ENCODE peak calls at places on chromosomes 11 and 22, in five cellular contexts. I, F, P, O and T are unnamed samples.

GRCh38 chr11:45769960-45770359 is 35.0 kb upstream of the SLC35C1 start:
- DNase-seq in O (no peak), P (no peak), I (no peak), F (no peak), T (no peak)

GRCh38 chr11:95095858-95096587 is 6.4 kb downstream of the ENDOD1 start:
- DNase-seq in F (peak; percentile 22), P (no peak), O (no peak), I (no peak), T (peak; percentile 47)

GRCh38 chr22:22085702-22086500 is 103.3 kb upstream of the TOP3B start:
- DNase-seq in F (peak; percentile 12), P (no peak), I (no peak), O (no peak), T (no peak)

GRCh38 chr22:24954856-24955255 is 2.3 kb downstream of the KIAA1671 start:
- DNase-seq in F (no peak), I (no peak), O (no peak), P (no peak), T (no peak)

GRCh38 chr11:91160661-91161060 is 937.8 kb upstream of the CHORDC1 start:
- DNase-seq in I (no peak), P (no peak), F (no peak), O (no peak), T (no peak)

GRCh38 chr11:20022363-20023081 is 137.8 kb downstream of the DBX1 start:
- DNase-seq in P (no peak), I (peak; percentile 79), O (no peak), F (peak; percentile 30), T (no peak)

GRCh38 chr11:119352857-119353260 is 6.4 kb upstream of the MFRP start:
- DNase-seq in I (peak; percentile 92), O (no peak), P (no peak), F (no peak), T (no peak)

GRCh38 chr11:65503923-65504670 is 5.3 kb downstream of the MALAT1 start:
- DNase-seq in I (no peak), O (no peak), P (no peak), F (peak; percentile 78), T (no peak)

GRCh38 chr22:31133911-31134310 is 6.4 kb downstream of the PLA2G3 start:
- DNase-seq in I (no peak), F (no peak), O (no peak), P (peak; percentile 81), T (no peak)

GRCh38 chr22:48895831-48896765 is 931.6 kb downstream of the BRD1 start:
- DNase-seq in P (no peak), O (no peak), I (no peak), F (no peak), T (no peak)

GRCh38 chr11:75325713-75326438 is 25.6 kb downstream of the ARRB1 start:
- DNase-seq in I (no peak), O (peak; percentile 68), P (no peak), F (peak; percentile 89), T (peak; percentile 60)

GRCh38 chr11:83871013-83871412 is 584.8 kb upstream of the CCDC90B start:
- DNase-seq in I (peak; percentile 7), P (no peak), O (no peak), F (no peak), T (no peak)

GRCh38 chr11:73200256-73200655 is 17.8 kb upstream of the P2RY2 start:
- DNase-seq in I (no peak), O (no peak), P (no peak), F (no peak), T (no peak)

GRCh38 chr11:1307163-1307870 is 2.1 kb downstream of the TOLLIP start:
- DNase-seq in O (no peak), F (no peak), P (peak; percentile 50), I (no peak), T (no peak)

GRCh38 chr22:32819120-32819519 is 17.6 kb downstream of the TIMP3 start:
- DNase-seq in F (no peak), I (no peak), O (no peak), P (no peak), T (no peak)

GRCh38 chr11:67633758-67634365 is 4.1 kb upstream of the NUDT8 start:
- DNase-seq in O (no peak), P (peak; percentile 74), F (no peak), I (no peak), T (no peak)

GRCh38 chr11:24267015-24267414 is 229.8 kb upstream of the LUZP2 start:
- DNase-seq in F (no peak), O (no peak), P (no peak), I (no peak), T (no peak)

GRCh38 chr11:113188433-113188834 is 125.9 kb upstream of the TTC12 start:
- DNase-seq in P (no peak), I (no peak), F (no peak), O (no peak), T (no peak)

GRCh38 chr11:87061766-87062165 is 24.0 kb downstream of the TMEM135 start:
- DNase-seq in F (no peak), P (no peak), O (no peak), I (no peak), T (no peak)

GRCh38 chr11:10263929-10264328 is 30.1 kb downstream of the SBF2 start:
- DNase-seq in F (peak; percentile 63), O (peak; percentile 51), I (no peak), P (no peak), T (peak; percentile 51)

GRCh38 chr11:114440971-114441810 is 1.9 kb downstream of the REXO2 start:
- DNase-seq in O (no peak), P (no peak), I (peak; percentile 9), F (peak; percentile 54), T (no peak)

GRCh38 chr11:31355131-31355530 is 14.4 kb downstream of the DCDC1 start:
- DNase-seq in I (no peak), F (no peak), O (no peak), P (no peak), T (no peak)

DNA sequence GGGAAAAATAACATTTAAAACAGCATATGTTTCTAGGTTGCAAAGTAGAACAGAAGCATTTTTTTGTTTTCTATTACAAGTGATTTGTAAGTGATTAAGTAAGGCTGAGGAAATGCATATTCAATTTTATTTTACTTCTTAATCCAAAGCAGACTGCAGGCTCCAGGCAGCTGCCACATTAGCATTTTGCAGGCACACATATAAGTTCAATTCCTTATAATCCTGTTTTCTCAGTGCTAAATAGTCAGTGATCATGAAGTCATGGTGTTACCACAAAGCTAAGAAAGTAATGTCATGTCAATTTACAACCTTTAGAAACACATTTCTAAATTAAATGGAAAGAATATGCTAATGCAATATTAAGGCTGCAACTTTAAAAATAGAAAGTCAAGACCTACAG is 149.9 kb downstream of the CNTN5 start:
- DNase-seq in P (no peak), F (no peak), I (no peak), O (no peak), T (no peak)
- H3K4me3 ChIP-seq in P (no peak overlapping the region), F (no peak overlapping the region), I (no peak overlapping the region), O (no peak overlapping the region), T (no peak overlapping the region)

GRCh38 chr11:43931717-43932039 is 10.8 kb upstream of the C11orf96 start:
- DNase-seq in P (no peak), F (no peak), O (no peak), I (no peak), T (no peak)
- TF ChIP-seq CTCF in P (no peak), F (peak; percentile 8), O (no peak), I (no peak), T (peak; percentile 26)

GRCh38 chr11:101914737-101915426 is at the start of gene CEP126:
- DNase-seq in O (peak; percentile 78), I (peak; percentile 84), P (peak; percentile 96), F (peak; percentile 95), T (peak; percentile 74)

GRCh38 chr11:101914349-101914736 is 467 bp upstream of the CEP126 start:
- DNase-seq in I (no peak), P (no peak), F (no peak), O (no peak), T (no peak)

GRCh38 chr11:101912823-101913284 is 2.0 kb upstream of the CEP126 start:
- DNase-seq in I (peak; percentile 45), F (peak; percentile 53), O (no peak), P (no peak), T (no peak)

GRCh38 chr11:101915811-101916291 is 471 bp downstream of the ANGPTL5 start:
- DNase-seq in I (no peak), P (no peak), F (peak; percentile 47), O (no peak), T (no peak)

DNA sequence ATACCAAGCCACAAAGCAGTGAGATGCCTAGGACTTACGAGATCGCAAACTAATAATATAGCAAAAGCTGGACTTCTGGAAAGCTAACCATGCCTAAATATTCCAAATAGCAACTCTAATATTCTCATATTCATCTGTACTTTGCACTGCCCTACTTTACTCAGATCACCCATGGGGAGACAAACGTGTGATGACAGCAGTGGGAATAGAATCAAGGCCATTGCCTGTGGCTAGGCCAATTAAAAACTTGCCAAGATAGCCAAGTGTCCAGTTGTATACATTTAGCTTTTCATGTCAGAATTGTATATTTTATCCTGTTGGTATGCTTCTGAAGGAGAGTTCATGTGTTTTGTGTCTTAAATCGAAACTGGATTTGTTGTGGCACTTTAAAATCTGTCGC is 1.2 kb upstream of the CEP126 start:
- DNase-seq in F (no peak), P (no peak), I (no peak), O (no peak), T (no peak)
- H3K4me3 ChIP-seq in F (no peak overlapping the region), P (no peak overlapping the region), I (no peak overlapping the region), O (no peak overlapping the region), T (no peak overlapping the region)

GRCh38 chr11:69013009-69013951 is at the start of gene MRGPRF:
- DNase-seq in F (peak; percentile 92), O (peak; percentile 58), P (peak; percentile 91), I (no peak), T (no peak)
- TF ChIP-seq CTCF in F (peak; percentile 69), O (peak; percentile 83), P (peak; percentile 24), I (no peak), T (peak; percentile 93)

GRCh38 chr11:130001491-130002351 is 914 bp downstream of the PRDM10 start:
- DNase-seq in F (peak; percentile 30), P (no peak), O (no peak), I (peak; percentile 28), T (no peak)

GRCh38 chr11:129998905-129999304 is 3.7 kb downstream of the PRDM10 start:
- DNase-seq in O (no peak), P (no peak), F (no peak), I (no peak), T (no peak)

GRCh38 chr11:130002352-130002845 is at the start of gene PRDM10:
- DNase-seq in O (peak; percentile 26), I (peak; percentile 85), P (peak; percentile 96), F (peak; percentile 95), T (peak; percentile 56)

GRCh38 chr11:129999407-129999806 is 3.2 kb downstream of the PRDM10 start:
- DNase-seq in I (peak; percentile 92), O (no peak), P (no peak), F (no peak), T (no peak)

DNA sequence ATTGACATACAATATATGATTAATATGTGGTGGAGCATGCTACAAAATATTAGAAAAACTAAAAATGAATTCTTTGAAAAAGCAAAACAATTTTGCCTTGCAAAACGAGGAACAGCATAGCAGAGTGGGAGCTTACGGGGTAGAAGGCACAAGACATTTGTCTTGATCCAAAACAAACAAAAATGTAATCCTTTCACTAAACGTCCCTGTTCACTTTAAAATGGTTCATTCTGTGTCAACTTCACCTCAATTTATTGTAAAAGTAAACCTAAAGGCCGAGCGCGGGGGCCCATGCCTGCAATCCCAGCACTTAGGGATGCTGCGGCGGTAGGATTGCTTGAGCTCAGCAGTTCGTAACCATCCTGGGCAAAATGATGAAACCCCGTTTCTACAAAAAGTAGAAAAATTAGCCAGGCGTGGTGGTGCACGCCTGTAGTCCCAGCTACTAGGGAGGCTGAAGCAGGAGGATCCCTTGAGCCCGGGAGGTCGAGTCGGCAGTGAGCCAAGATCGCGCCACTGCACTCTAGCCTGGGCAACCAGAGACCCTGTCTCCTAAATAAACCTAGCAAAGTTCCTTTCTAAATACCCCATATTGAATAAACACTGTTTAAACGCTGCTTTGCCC is 2.0 kb downstream of the PRDM10 start:
- DNase-seq in I (peak; percentile 30), O (no peak), F (no peak), P (no peak), T (no peak)
- H3K4me3 ChIP-seq in I (peak overlapping the region; percentile 80), O (no peak overlapping the region), F (peak overlapping the region; percentile 64), P (no peak overlapping the region), T (peak overlapping the region; percentile 75)